ENCODE peak calls at places on chromosomes 2 and 18, in nine cellular contexts. V is lower leg skin, X is endodermal cell, S is BJ, G is foreskin fibroblast, Y is AG10803, U is fibroblast of lung, R is ovary, J is cardiac muscle cell. M is an unnamed sample.

GRCh38 chr2:128232965-128233789 is 85.5 kb downstream of the HS6ST1 start:
- DNase-seq in U (peak; percentile 67), Y (peak; percentile 66), R (peak; percentile 83), V (peak; percentile 96), X (peak; percentile 96), S (no peak), J (peak; percentile 73), G (peak; percentile 91), M (peak; percentile 76)

GRCh38 chr2:11387831-11388230 is 43.4 kb upstream of the ROCK2 start:
- DNase-seq in Y (no peak), U (no peak), R (no peak), X (no peak), S (no peak), J (no peak), V (no peak), G (no peak), M (no peak)

GRCh38 chr2:20184067-20184938 is 40.6 kb downstream of the SDC1 start:
- DNase-seq in U (peak; percentile 84), J (peak; percentile 52), V (no peak), S (no peak), Y (peak; percentile 69), G (peak; percentile 67), X (peak; percentile 53), R (no peak), M (peak; percentile 55)

GRCh38 chr18:68147728-68148127 is 567.2 kb downstream of the TMX3 start:
- DNase-seq in Y (no peak), S (no peak), R (no peak), G (peak; percentile 17), V (no peak), U (peak; percentile 13), X (no peak), J (no peak), M (no peak)

GRCh38 chr2:74448771-74449170 is 6.1 kb upstream of the INO80B start:
- DNase-seq in U (no peak), R (no peak), Y (no peak), G (peak; percentile 58), S (no peak), V (no peak), X (no peak), J (no peak), M (peak; percentile 15)

GRCh38 chr2:204842731-204843490 is 297.6 kb downstream of the PARD3B start:
- DNase-seq in G (peak; percentile 91), X (no peak), V (peak; percentile 82), J (peak; percentile 93), Y (peak; percentile 97), S (peak; percentile 86), R (peak; percentile 41), U (peak; percentile 94), M (peak; percentile 96)

GRCh38 chr18:51653507-51654213 is 456.2 kb upstream of the MEX3C start:
- DNase-seq in U (no peak), Y (no peak), S (no peak), R (no peak), J (no peak), G (no peak), V (no peak), X (no peak), M (no peak)

GRCh38 chr2:42957109-42958035 is 165.0 kb upstream of the HAAO start:
- DNase-seq in X (no peak), J (peak; percentile 49), S (no peak), R (no peak), Y (peak; percentile 58), V (no peak), U (peak; percentile 56), G (peak; percentile 54), M (no peak)

GRCh38 chr18:22737054-22737453 is 196.1 kb upstream of the RBBP8 start:
- DNase-seq in X (no peak), R (no peak), V (no peak), Y (no peak), G (no peak), J (no peak), U (no peak), S (no peak), M (no peak)

GRCh38 chr2:68280316-68280715 is 28.0 kb upstream of the PPP3R1 start:
- DNase-seq in U (no peak), V (no peak), J (no peak), Y (no peak), X (no peak), R (no peak), G (no peak), S (no peak), M (no peak)

GRCh38 chr2:109476908-109477441 is 136.8 kb downstream of the SEPTIN10 start:
- DNase-seq in G (no peak), X (no peak), J (no peak), V (no peak), U (no peak), S (no peak), R (no peak), Y (no peak), M (no peak)

GRCh38 chr2:71938108-71938507 is 209.6 kb downstream of the CYP26B1 start:
- DNase-seq in S (no peak), J (no peak), Y (no peak), V (peak; percentile 74), X (peak; percentile 23), U (no peak), R (no peak), G (no peak), M (no peak)

GRCh38 chr2:156458229-156458584 is 22.0 kb downstream of the GPD2 start:
- DNase-seq in V (no peak), Y (no peak), R (no peak), U (no peak), S (no peak), G (no peak), J (no peak), X (no peak), M (peak; percentile 64)

GRCh38 chr2:219645631-219646527 is 18.4 kb downstream of the SLC4A3 start:
- DNase-seq in V (peak; percentile 72), Y (peak; percentile 84), G (peak; percentile 89), J (peak; percentile 83), X (peak; percentile 77), S (no peak), R (peak; percentile 72), U (peak; percentile 85), M (peak; percentile 83)

GRCh38 chr2:70143314-70144150 is 47.3 kb downstream of the C2orf42 start:
- DNase-seq in U (peak; percentile 48), J (peak; percentile 56), S (no peak), V (peak; percentile 90), G (peak; percentile 62), Y (peak; percentile 43), R (peak; percentile 58), X (peak; percentile 68), M (peak; percentile 67)
- H3K4me3 ChIP-seq in U (peak overlapping the region; percentile 56), J (peak overlapping the region; percentile 18), S (peak overlapping the region; percentile 24), V (no peak overlapping the region), G (peak overlapping the region; percentile 58), Y (peak overlapping the region; percentile 47), R (peak overlapping the region; percentile 36), X (peak overlapping the region; percentile 82), M (peak overlapping the region; percentile 43)

GRCh38 chr2:45484965-45485364 is 126.1 kb downstream of the SRBD1 start:
- DNase-seq in G (no peak), X (no peak), S (no peak), V (no peak), R (no peak), Y (no peak), U (no peak), J (no peak), M (no peak)

DNA sequence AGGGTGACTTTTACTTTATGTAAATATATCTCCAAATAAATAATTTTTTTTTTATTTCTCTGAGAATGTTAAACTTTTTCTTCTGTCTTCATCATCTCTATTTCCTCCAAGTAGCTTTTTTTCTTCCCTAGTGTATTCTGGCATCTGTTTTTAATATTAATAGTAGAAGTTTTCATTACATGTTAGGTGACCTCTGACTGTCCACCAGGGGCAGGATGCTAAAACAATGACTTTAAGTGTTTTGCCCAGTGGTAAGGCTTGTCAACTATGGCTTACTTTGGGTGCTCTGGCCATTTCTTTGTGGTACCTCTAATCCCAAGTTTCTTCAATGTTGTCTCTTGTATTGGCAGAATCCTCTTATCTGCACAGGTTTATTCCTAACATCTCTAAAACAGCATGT is 127.1 kb downstream of the SRBD1 start:
- DNase-seq in S (no peak), J (no peak), X (no peak), Y (peak; percentile 47), V (no peak), G (peak; percentile 61), U (no peak), R (no peak), M (peak; percentile 29)
- TF ChIP-seq CTCF in S (peak; percentile 45), J (peak; percentile 19), X (peak; percentile 76), Y (peak; percentile 45), V (no peak), G (peak; percentile 45), U (peak; percentile 19), R (no peak), M (peak; percentile 33)

DNA sequence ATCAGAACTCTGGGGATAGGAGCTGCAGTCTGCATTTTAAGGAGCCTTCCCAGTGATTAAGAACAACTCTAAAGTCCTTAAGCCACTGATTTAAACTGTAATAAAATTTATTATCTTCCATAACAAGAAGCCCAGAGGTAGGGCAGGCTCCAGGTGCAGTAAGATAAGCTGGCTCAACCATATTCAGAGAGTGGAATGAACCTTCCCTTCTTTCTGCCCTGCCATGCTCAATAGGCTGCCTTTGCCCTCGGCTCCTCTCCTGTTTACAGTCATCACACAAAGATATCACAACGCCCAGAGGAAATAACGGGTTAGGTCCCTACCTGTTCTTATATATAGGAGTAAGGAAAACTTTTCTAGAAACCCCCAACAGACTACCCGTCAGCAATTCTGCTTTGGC is 90.5 kb upstream of the CDCA7 start:
- DNase-seq in U (no peak), S (no peak), X (no peak), V (no peak), Y (no peak), R (no peak), G (no peak), J (no peak), M (no peak)
- H3K4me3 ChIP-seq in U (no peak overlapping the region), S (no peak overlapping the region), X (no peak overlapping the region), V (no peak overlapping the region), Y (no peak overlapping the region), R (no peak overlapping the region), G (no peak overlapping the region), J (no peak overlapping the region), M (no peak overlapping the region)

DNA sequence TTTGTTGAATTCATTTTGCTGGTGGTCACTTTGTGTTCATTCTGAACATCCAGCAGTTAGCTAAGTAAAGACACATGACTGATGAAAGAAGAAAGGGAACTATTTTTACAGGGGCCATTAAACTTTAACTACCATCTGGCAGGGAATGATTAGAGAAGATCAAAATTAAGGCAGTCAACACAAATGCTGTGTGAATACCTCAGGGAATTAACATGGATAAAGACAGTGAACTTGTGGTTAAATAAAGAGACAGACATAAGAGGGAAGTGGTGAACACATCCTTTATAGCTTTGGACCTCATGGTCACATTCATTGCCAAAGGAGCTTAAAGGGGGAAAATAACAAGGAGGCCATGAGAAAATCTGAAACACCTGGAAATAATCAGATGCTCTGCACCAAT is 52.6 kb upstream of the ATP5MC3 start:
- DNase-seq in X (no peak), S (no peak), J (no peak), Y (no peak), U (no peak), V (no peak), G (peak; percentile 19), R (no peak), M (no peak)
- TF ChIP-seq CTCF in X (no peak), S (no peak), J (no peak), Y (no peak), U (no peak), V (no peak), G (no peak), R (no peak), M (no peak)

M was measured in cardiac fibroblast.